ENCODE peak calls at places on chromosome 1, in seven cellular contexts. One of them, this sample, is unnamed.

GRCh38 chr1:34162852-34163766 is 1.9 kb downstream of the CSMD2 start:
- DNase-seq in hepatocyte: peak; percentile 92
- DNase-seq in left lung: peak; percentile 89
- DNase-seq in endodermal cell: peak; percentile 95
- DNase-seq in fibroblast of lung: peak; percentile 59
- DNase-seq in stomach: peak; percentile 42
- DNase-seq in OCI-LY7: peak; percentile 4
- DNase-seq in this sample: peak; percentile 71

GRCh38 chr1:153577138-153577537 is 11.5 kb upstream of the S100A2 start:
- DNase-seq in stomach: no peak
- DNase-seq in endodermal cell: no peak
- DNase-seq in left lung: no peak
- DNase-seq in hepatocyte: no peak
- DNase-seq in OCI-LY7: no peak
- DNase-seq in fibroblast of lung: no peak
- DNase-seq in this sample: no peak

GRCh38 chr1:219138747-219139146 is 34.9 kb upstream of the LYPLAL1 start:
- DNase-seq in stomach: no peak
- DNase-seq in left lung: no peak
- DNase-seq in hepatocyte: no peak
- DNase-seq in endodermal cell: no peak
- DNase-seq in OCI-LY7: no peak
- DNase-seq in fibroblast of lung: no peak
- DNase-seq in this sample: no peak

GRCh38 chr1:25513666-25514065 is 29.7 kb upstream of the LDLRAP1 start:
- DNase-seq in OCI-LY7: no peak
- DNase-seq in stomach: no peak
- DNase-seq in fibroblast of lung: no peak
- DNase-seq in endodermal cell: no peak
- DNase-seq in left lung: no peak
- DNase-seq in hepatocyte: no peak
- DNase-seq in this sample: no peak

GRCh38 chr1:1431845-1432565 is 3.5 kb upstream of the VWA1 start:
- DNase-seq in left lung: peak; percentile 86
- DNase-seq in hepatocyte: peak; percentile 84
- DNase-seq in endodermal cell: peak; percentile 82
- DNase-seq in fibroblast of lung: peak; percentile 41
- DNase-seq in stomach: peak; percentile 72
- DNase-seq in OCI-LY7: no peak
- DNase-seq in this sample: no peak

GRCh38 chr1:228691926-228692325 is 43.4 kb upstream of the RHOU start:
- DNase-seq in left lung: no peak
- DNase-seq in endodermal cell: no peak
- DNase-seq in hepatocyte: peak; percentile 68
- DNase-seq in fibroblast of lung: peak; percentile 55
- DNase-seq in stomach: peak; percentile 32
- DNase-seq in OCI-LY7: peak; percentile 38
- DNase-seq in this sample: peak; percentile 72

GRCh38 chr1:89815611-89816010 is 5.2 kb upstream of the LRRC8D start:
- DNase-seq in fibroblast of lung: no peak
- DNase-seq in hepatocyte: no peak
- DNase-seq in stomach: no peak
- DNase-seq in endodermal cell: no peak
- DNase-seq in left lung: no peak
- DNase-seq in OCI-LY7: no peak
- DNase-seq in this sample: no peak

GRCh38 chr1:41501581-41501980 is 17.1 kb upstream of the EDN2 start:
- DNase-seq in endodermal cell: peak; percentile 46
- DNase-seq in OCI-LY7: no peak
- DNase-seq in fibroblast of lung: no peak
- DNase-seq in stomach: peak; percentile 93
- DNase-seq in left lung: peak; percentile 70
- DNase-seq in hepatocyte: no peak
- DNase-seq in this sample: peak; percentile 87

GRCh38 chr1:171258943-171259342 is 10.6 kb downstream of the FMO1 start:
- DNase-seq in hepatocyte: no peak
- DNase-seq in left lung: no peak
- DNase-seq in stomach: no peak
- DNase-seq in fibroblast of lung: no peak
- DNase-seq in endodermal cell: no peak
- DNase-seq in OCI-LY7: no peak
- DNase-seq in this sample: no peak

GRCh38 chr1:107941123-107941522 is 23.9 kb downstream of the VAV3 start:
- DNase-seq in left lung: no peak
- DNase-seq in endodermal cell: no peak
- DNase-seq in OCI-LY7: no peak
- DNase-seq in stomach: peak; percentile 29
- DNase-seq in hepatocyte: no peak
- DNase-seq in fibroblast of lung: no peak
- DNase-seq in this sample: no peak

GRCh38 chr1:167573035-167573434 is 19.5 kb upstream of the CREG1 start:
- DNase-seq in hepatocyte: no peak
- DNase-seq in fibroblast of lung: no peak
- DNase-seq in stomach: no peak
- DNase-seq in left lung: no peak
- DNase-seq in endodermal cell: no peak
- DNase-seq in OCI-LY7: no peak
- DNase-seq in this sample: peak; percentile 80

GRCh38 chr1:56576880-56577858 is 2.2 kb downstream of the PLPP3 start:
- DNase-seq in fibroblast of lung: peak; percentile 59
- DNase-seq in endodermal cell: peak; percentile 59
- DNase-seq in stomach: no peak
- DNase-seq in OCI-LY7: peak; percentile 57
- DNase-seq in hepatocyte: peak; percentile 64
- DNase-seq in left lung: no peak
- DNase-seq in this sample: peak; percentile 18

GRCh38 chr1:172350781-172351180 is 69.7 kb upstream of the C1orf105 start:
- DNase-seq in hepatocyte: no peak
- DNase-seq in fibroblast of lung: no peak
- DNase-seq in left lung: no peak
- DNase-seq in OCI-LY7: no peak
- DNase-seq in endodermal cell: no peak
- DNase-seq in stomach: no peak
- DNase-seq in this sample: no peak

GRCh38 chr1:58162952-58163550 is 383.5 kb downstream of the OMA1 start:
- DNase-seq in endodermal cell: peak; percentile 87
- DNase-seq in fibroblast of lung: peak; percentile 69
- DNase-seq in left lung: no peak
- DNase-seq in hepatocyte: peak; percentile 87
- DNase-seq in stomach: peak; percentile 59
- DNase-seq in OCI-LY7: peak; percentile 22
- DNase-seq in this sample: peak; percentile 70

GRCh38 chr1:154856049-154856448 is 14.0 kb downstream of the KCNN3 start:
- DNase-seq in fibroblast of lung: no peak
- DNase-seq in OCI-LY7: no peak
- DNase-seq in endodermal cell: no peak
- DNase-seq in stomach: no peak
- DNase-seq in hepatocyte: no peak
- DNase-seq in left lung: no peak
- DNase-seq in this sample: no peak

DNA sequence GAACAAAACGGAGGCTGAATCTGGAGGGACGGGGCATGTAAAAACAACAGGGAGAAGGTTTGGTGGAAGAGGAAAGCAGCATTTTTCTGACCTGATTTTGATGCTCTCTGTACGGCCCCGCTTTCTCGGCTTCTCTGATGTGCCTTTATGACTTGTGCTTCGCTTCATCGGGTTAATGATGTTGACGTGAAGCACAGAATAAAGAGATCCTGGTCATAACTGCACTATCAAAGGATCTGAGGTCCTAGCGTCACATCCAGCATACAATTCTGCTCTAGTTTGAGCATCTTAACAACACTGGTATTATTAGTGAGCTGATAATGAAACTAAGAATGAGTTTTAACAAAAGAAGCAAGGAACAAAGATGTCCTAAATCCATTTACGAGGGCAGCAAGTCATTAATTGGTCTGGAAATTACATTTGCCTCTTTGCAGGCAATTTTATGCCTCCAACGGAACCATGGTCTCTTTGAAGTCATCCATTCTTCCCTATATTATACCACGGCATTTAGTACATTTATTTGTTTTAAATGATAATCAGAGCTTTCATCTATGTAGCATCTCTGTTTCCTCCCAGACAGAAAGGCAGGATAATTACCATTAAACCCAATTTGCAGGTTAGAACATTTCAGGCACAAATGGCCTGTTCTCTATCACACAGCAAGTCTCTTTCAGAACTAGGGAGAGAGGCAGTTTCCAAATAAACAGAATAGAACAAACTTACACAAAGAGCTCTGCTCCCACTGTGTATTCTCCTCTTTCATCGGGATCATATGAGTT is 45.3 kb upstream of the B3GALNT2 start:
- DNase-seq in hepatocyte: no peak
- DNase-seq in endodermal cell: no peak
- DNase-seq in OCI-LY7: no peak
- DNase-seq in fibroblast of lung: no peak
- DNase-seq in stomach: no peak
- DNase-seq in left lung: no peak
- DNase-seq in this sample: no peak
- H3K36me3 ChIP-seq in hepatocyte: no peaks in the 10 kb centered on the region
- H3K36me3 ChIP-seq in endodermal cell: no peaks in the 10 kb centered on the region
- H3K36me3 ChIP-seq in OCI-LY7: no peaks in the 10 kb centered on the region
- H3K36me3 ChIP-seq in fibroblast of lung: no peaks in the 10 kb centered on the region
- H3K36me3 ChIP-seq in stomach: no peaks in the 10 kb centered on the region
- H3K36me3 ChIP-seq in left lung: no peaks in the 10 kb centered on the region
- H3K36me3 ChIP-seq in this sample: no peaks in the 10 kb centered on the region

GRCh38 chr1:240092301-240093119 is 827 bp downstream of the FMN2 start:
- DNase-seq in endodermal cell: peak; percentile 80
- DNase-seq in OCI-LY7: no peak
- DNase-seq in stomach: no peak
- DNase-seq in hepatocyte: peak; percentile 60
- DNase-seq in left lung: peak; percentile 78
- DNase-seq in fibroblast of lung: peak; percentile 65
- DNase-seq in this sample: no peak
- H3K4me3 ChIP-seq in endodermal cell: peak overlapping the region; percentile 90
- H3K4me3 ChIP-seq in OCI-LY7: no peak overlapping the region
- H3K4me3 ChIP-seq in stomach: peak overlapping the region; percentile 46
- H3K4me3 ChIP-seq in hepatocyte: peak overlapping the region; percentile 28
- H3K4me3 ChIP-seq in left lung: no peak overlapping the region
- H3K4me3 ChIP-seq in fibroblast of lung: peak overlapping the region; percentile 45
- H3K4me3 ChIP-seq in this sample: no peak overlapping the region

GRCh38 chr1:78114034-78114956 is 68.5 kb downstream of the GIPC2 start:
- DNase-seq in stomach: peak; percentile 65
- DNase-seq in fibroblast of lung: peak; percentile 89
- DNase-seq in hepatocyte: peak; percentile 84
- DNase-seq in endodermal cell: peak; percentile 82
- DNase-seq in left lung: no peak
- DNase-seq in OCI-LY7: peak; percentile 81
- DNase-seq in this sample: peak; percentile 80
- TF ChIP-seq CTCF in stomach: peak; percentile 88
- TF ChIP-seq CTCF in fibroblast of lung: peak; percentile 87
- TF ChIP-seq CTCF in hepatocyte: peak; percentile 99
- TF ChIP-seq CTCF in endodermal cell: peak; percentile 97
- TF ChIP-seq CTCF in left lung: peak; percentile 84
- TF ChIP-seq CTCF in OCI-LY7: peak; percentile 100
- TF ChIP-seq CTCF in this sample: peak; percentile 64

GRCh38 chr1:46306159-46306530 is 2.6 kb downstream of the UQCRH start:
- DNase-seq in left lung: no peak
- DNase-seq in hepatocyte: no peak
- DNase-seq in OCI-LY7: no peak
- DNase-seq in stomach: no peak
- DNase-seq in endodermal cell: no peak
- DNase-seq in fibroblast of lung: no peak
- DNase-seq in this sample: no peak
- H3K36me3 ChIP-seq in left lung: no peaks in the 10 kb centered on the region
- H3K36me3 ChIP-seq in hepatocyte: no peaks in the 10 kb centered on the region
- H3K36me3 ChIP-seq in OCI-LY7: peaks cover 69% of the 10 kb centered on the region
- H3K36me3 ChIP-seq in stomach: peaks cover 29% of the 10 kb centered on the region
- H3K36me3 ChIP-seq in endodermal cell: peaks cover 39% of the 10 kb centered on the region
- H3K36me3 ChIP-seq in fibroblast of lung: peaks cover 2% of the 10 kb centered on the region
- H3K36me3 ChIP-seq in this sample: peaks cover 10% of the 10 kb centered on the region

GRCh38 chr1:229895605-229896004 is 171.4 kb upstream of the GALNT2 start:
- DNase-seq in OCI-LY7: no peak
- DNase-seq in fibroblast of lung: no peak
- DNase-seq in hepatocyte: no peak
- DNase-seq in endodermal cell: no peak
- DNase-seq in stomach: no peak
- DNase-seq in left lung: no peak
- DNase-seq in this sample: no peak

GRCh38 chr1:229896306-229896705 is 170.7 kb upstream of the GALNT2 start:
- DNase-seq in endodermal cell: no peak
- DNase-seq in stomach: no peak
- DNase-seq in hepatocyte: no peak
- DNase-seq in fibroblast of lung: no peak
- DNase-seq in left lung: no peak
- DNase-seq in OCI-LY7: no peak
- DNase-seq in this sample: peak; percentile 66

GRCh38 chr1:229892515-229893117 is 174.4 kb upstream of the GALNT2 start:
- DNase-seq in hepatocyte: no peak
- DNase-seq in OCI-LY7: no peak
- DNase-seq in stomach: no peak
- DNase-seq in fibroblast of lung: no peak
- DNase-seq in left lung: no peak
- DNase-seq in endodermal cell: no peak
- DNase-seq in this sample: no peak

GRCh38 chr1:229893762-229894444 is 173.1 kb upstream of the GALNT2 start:
- DNase-seq in endodermal cell: no peak
- DNase-seq in OCI-LY7: no peak
- DNase-seq in stomach: no peak
- DNase-seq in hepatocyte: no peak
- DNase-seq in fibroblast of lung: no peak
- DNase-seq in left lung: no peak
- DNase-seq in this sample: no peak

DNA sequence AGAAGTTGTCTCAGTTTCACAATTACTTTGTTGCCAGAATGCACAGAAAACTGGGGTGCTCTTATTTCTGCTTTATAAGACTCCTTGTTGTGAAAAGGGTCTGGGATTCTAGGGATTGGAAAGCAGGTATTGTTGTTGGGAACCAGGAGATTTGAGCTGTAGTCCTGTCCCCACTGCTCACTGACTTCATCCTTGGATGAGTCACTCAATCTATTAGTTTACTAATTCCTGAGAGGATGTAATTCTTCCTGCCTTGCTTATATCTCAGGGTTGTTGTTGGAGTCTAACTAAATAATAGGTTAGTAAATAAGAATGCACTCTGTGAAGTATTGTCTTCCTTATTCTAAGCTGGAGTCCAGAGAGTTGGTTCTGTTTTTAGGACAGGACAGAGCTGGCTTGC is 172.5 kb upstream of the GALNT2 start:
- DNase-seq in OCI-LY7: no peak
- DNase-seq in left lung: no peak
- DNase-seq in stomach: no peak
- DNase-seq in fibroblast of lung: no peak
- DNase-seq in hepatocyte: no peak
- DNase-seq in endodermal cell: no peak
- DNase-seq in this sample: peak; percentile 40
- H3K4me3 ChIP-seq in OCI-LY7: no peak overlapping the region
- H3K4me3 ChIP-seq in left lung: no peak overlapping the region
- H3K4me3 ChIP-seq in stomach: no peak overlapping the region
- H3K4me3 ChIP-seq in fibroblast of lung: no peak overlapping the region
- H3K4me3 ChIP-seq in hepatocyte: no peak overlapping the region
- H3K4me3 ChIP-seq in endodermal cell: no peak overlapping the region
- H3K4me3 ChIP-seq in this sample: no peak overlapping the region

DNA sequence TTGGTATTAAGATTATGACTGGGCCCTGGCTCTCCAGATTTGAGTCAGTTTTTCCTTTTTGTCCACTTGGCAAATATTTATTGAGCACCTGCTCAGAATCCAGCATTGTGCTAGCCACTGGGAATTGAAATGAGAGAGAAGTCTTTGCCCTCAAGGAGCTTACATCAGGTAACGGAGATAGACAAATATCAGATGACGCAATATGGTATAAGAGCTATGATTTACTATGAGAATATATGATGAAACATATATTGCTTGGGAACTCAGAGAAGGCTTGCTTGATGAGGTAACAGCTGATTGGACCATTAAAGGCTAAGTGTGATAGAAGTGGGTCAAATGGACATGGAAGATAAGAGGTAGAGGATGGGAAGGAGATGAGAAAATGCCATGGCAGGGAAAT is 41.0 kb upstream of the GPR88 start:
- DNase-seq in fibroblast of lung: no peak
- DNase-seq in hepatocyte: no peak
- DNase-seq in OCI-LY7: no peak
- DNase-seq in left lung: no peak
- DNase-seq in endodermal cell: no peak
- DNase-seq in stomach: no peak
- DNase-seq in this sample: no peak
- TF ChIP-seq CTCF in fibroblast of lung: no peak
- TF ChIP-seq CTCF in hepatocyte: no peak
- TF ChIP-seq CTCF in OCI-LY7: no peak
- TF ChIP-seq CTCF in left lung: no peak
- TF ChIP-seq CTCF in endodermal cell: no peak
- TF ChIP-seq CTCF in stomach: no peak
- TF ChIP-seq CTCF in this sample: no peak